ENCODE peak calls at places on chromosomes 7 and 10, in eight cellular contexts. C is fibroblast of lung, M is psoas muscle, D is PC-9, U is GM12865, I is fibroblast of mammary gland, S is HFF-Myc, O is A549. X is an unnamed sample.

GRCh38 chr7:1175597-1175966 is 15.6 kb upstream of the ZFAND2A start:
- DNase-seq in C (no peak), M (no peak), D (no peak), U (no peak), I (no peak), S (no peak), O (no peak), X (no peak)

GRCh38 chr7:84999450-84999849 is 187.4 kb downstream of the SEMA3D start:
- DNase-seq in C (no peak), M (no peak), D (no peak), U (no peak), I (no peak), S (no peak), O (no peak), X (no peak)

GRCh38 chr10:20855398-20856038 is 41.6 kb downstream of the NEBL start:
- DNase-seq in C (peak), M (no peak), D (no peak), U (no peak), I (peak), S (no peak), O (no peak), X (peak)

GRCh38 chr10:103278862-103279298 is 1.9 kb downstream of the INA start:
- DNase-seq in C (peak), M (peak), D (peak), U (peak), I (peak), S (no peak), O (no peak), X (peak)

GRCh38 chr7:395643-396042 is 105.7 kb downstream of the FOXL3 start:
- DNase-seq in C (no peak), M (no peak), D (no peak), U (no peak), I (no peak), S (no peak), O (no peak), X (no peak)

GRCh38 chr10:72063703-72064391 is 24.5 kb downstream of the SPOCK2 start:
- DNase-seq in C (no peak), M (no peak), D (peak), U (no peak), I (peak), S (no peak), O (no peak), X (no peak)

GRCh38 chr10:126387041-126387908 is 1.0 kb downstream of the ADAM12 start:
- DNase-seq in C (peak), M (peak), D (peak), U (no peak), I (peak), S (no peak), O (peak), X (peak)

GRCh38 chr7:30091431-30092386 is 43.1 kb upstream of the MTURN start:
- DNase-seq in C (peak), M (no peak), D (no peak), U (no peak), I (peak), S (no peak), O (peak), X (peak)

GRCh38 chr7:21107101-21107500 is 320.4 kb upstream of the SP8 start:
- DNase-seq in C (no peak), M (no peak), D (no peak), U (no peak), I (no peak), S (no peak), O (no peak), X (no peak)

GRCh38 chr10:17685227-17685840 is 41.4 kb downstream of the STAM start:
- DNase-seq in C (no peak), M (no peak), D (no peak), U (peak), I (no peak), S (no peak), O (no peak), X (peak)

GRCh38 chr10:85790155-85790789 is 576.3 kb downstream of the GRID1 start:
- DNase-seq in C (no peak), M (no peak), D (no peak), U (no peak), I (no peak), S (no peak), O (no peak), X (no peak)

GRCh38 chr7:151899513-151900360 is 22.8 kb upstream of the PRKAG2 start:
- DNase-seq in C (no peak), M (no peak), D (no peak), U (no peak), I (no peak), S (no peak), O (no peak), X (no peak)

GRCh38 chr7:13874783-13875182 is 114.7 kb downstream of the ETV1 start:
- DNase-seq in C (peak), M (no peak), D (no peak), U (no peak), I (peak), S (no peak), O (no peak), X (peak)

GRCh38 chr10:74071151-74071550 is 73.2 kb downstream of the VCL start:
- DNase-seq in C (peak), M (no peak), D (no peak), U (no peak), I (peak), S (no peak), O (no peak), X (peak)

GRCh38 chr10:72316748-72317435 is 37.8 kb downstream of the DNAJB12 start:
- DNase-seq in C (no peak), M (peak), D (no peak), U (no peak), I (no peak), S (no peak), O (no peak), X (no peak)

GRCh38 chr10:97522937-97523336 is 24.2 kb downstream of the UBTD1 start:
- DNase-seq in C (no peak), M (no peak), D (no peak), U (no peak), I (no peak), S (no peak), O (no peak), X (no peak)

GRCh38 chr7:68619476-68619875 is 978.8 kb upstream of the AUTS2 start:
- DNase-seq in C (no peak), M (no peak), D (no peak), U (no peak), I (no peak), S (no peak), O (no peak), X (no peak)

GRCh38 chr10:75210193-75211006 is at the start of gene VDAC2:
- DNase-seq in C (peak), M (peak), D (peak), U (peak), I (peak), S (peak), O (peak), X (peak)

GRCh38 chr7:91883676-91884362 is 3.3 kb upstream of the MTERF1 start:
- DNase-seq in C (peak), M (no peak), D (no peak), U (no peak), I (no peak), S (no peak), O (no peak), X (peak)

GRCh38 chr7:155893664-155894063 is 81.4 kb upstream of the SHH start:
- DNase-seq in C (no peak), M (no peak), D (no peak), U (no peak), I (no peak), S (no peak), O (no peak), X (no peak)

GRCh38 chr7:5691536-5692090 is 89.8 kb downstream of the RNF216 start:
- DNase-seq in C (peak), M (no peak), D (no peak), U (no peak), I (no peak), S (no peak), O (no peak), X (no peak)

GRCh38 chr7:5693529-5693928 is 87.9 kb downstream of the RNF216 start:
- DNase-seq in C (peak), M (no peak), D (peak), U (peak), I (peak), S (no peak), O (no peak), X (peak)

GRCh38 chr7:5694221-5694754 is 87.2 kb downstream of the RNF216 start:
- DNase-seq in C (peak), M (no peak), D (no peak), U (peak), I (peak), S (peak), O (no peak), X (peak)

GRCh38 chr7:5692112-5692844 is 89.2 kb downstream of the RNF216 start:
- DNase-seq in C (peak), M (peak), D (peak), U (peak), I (peak), S (peak), O (peak), X (peak)

DNA sequence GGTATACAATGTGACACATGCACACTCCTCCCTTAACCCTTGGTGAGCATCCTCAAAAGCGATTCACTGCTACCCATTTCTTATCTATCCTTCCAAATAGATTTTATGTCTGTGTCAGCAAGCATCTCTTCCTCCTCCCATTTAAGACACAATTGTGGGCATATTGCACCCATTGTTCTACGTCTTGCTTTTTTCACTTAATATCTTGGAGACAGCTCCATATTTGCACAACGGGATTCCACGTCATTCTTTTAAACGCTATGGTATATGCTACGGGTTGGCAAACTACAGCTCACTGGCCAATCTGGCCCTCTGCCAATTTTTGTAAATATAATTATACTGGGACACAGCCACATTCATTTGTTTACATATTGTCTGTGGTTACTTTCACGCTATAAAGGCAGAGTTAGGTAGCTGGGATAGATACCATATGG is 88.6 kb downstream of the RNF216 start:
- DNase-seq in C (peak), M (no peak), D (peak), U (peak), I (peak), S (no peak), O (peak), X (peak)
- H3K4me3 ChIP-seq in C (no peak), M (peak), D (peak), U (peak), I (peak), S (no peak), O (peak), X (peak)

DNA sequence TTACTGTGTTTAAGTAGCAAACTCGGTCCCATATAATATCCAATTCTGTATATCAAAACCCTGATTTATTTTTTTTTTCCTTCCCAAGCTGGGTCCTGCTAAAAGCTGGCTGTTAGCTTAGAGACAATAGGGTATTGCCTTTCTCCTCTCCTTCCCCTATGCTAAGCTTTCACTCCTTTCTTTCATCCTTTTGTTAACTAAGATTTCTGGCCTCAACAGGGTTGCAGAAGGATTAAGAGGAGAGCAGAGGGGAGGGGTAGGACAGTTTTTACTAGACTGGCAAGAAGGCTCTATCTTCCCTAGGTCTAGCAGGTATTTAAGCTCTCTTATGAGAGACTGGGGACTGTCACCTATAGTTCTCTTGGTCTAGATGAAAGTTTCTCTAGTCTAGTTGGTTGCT is 229.2 kb downstream of the KCND2 start:
- DNase-seq in C (no peak), M (no peak), D (no peak), U (no peak), I (no peak), S (no peak), O (no peak), X (no peak)
- TF ChIP-seq CTCF in C (no peak), M (no peak), D (no peak), U (no peak), I (no peak), S (no peak), O (no peak), X (no peak)

DNA sequence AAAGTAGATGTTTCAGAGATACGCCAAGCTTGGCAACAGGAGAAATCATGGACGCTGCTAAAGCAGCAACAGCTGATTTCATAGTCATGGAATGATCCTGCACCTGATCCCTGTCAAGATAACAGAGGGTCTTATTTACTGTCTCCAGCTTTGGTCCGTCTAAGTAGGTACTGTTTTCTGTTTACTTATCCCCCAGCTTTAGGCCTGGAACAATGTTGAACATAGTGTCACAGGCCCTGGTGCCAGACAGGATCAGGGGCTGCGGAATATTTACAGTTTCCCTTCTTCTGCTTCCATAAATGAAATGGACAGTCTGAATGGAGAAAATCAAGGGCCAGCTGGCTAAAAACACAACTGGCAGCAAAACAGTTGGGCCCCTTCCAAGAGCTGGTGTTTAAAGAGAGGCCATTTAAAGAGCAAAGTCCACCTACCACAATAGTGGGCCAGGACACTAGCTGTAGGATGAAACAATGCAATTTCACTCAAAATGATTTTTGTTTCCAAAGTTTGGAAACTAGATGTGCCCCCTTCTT is 2.9 kb downstream of the GPR37 start:
- DNase-seq in C (no peak), M (no peak), D (no peak), U (no peak), I (no peak), S (no peak), O (no peak), X (no peak)
- H3K4me3 ChIP-seq in C (peak), M (no peak), D (no peak), U (no peak), I (no peak), S (no peak), O (no peak), X (no peak)

GRCh38 chr7:143069912-143070500 is 17.9 kb downstream of the OR6V1 start:
- DNase-seq in C (no peak), M (no peak), D (no peak), U (no peak), I (no peak), S (no peak), O (no peak), X (no peak)
- TF ChIP-seq CTCF in C (no peak), M (no peak), D (no peak), U (no peak), I (no peak), S (no peak), O (no peak), X (no peak)

DNA sequence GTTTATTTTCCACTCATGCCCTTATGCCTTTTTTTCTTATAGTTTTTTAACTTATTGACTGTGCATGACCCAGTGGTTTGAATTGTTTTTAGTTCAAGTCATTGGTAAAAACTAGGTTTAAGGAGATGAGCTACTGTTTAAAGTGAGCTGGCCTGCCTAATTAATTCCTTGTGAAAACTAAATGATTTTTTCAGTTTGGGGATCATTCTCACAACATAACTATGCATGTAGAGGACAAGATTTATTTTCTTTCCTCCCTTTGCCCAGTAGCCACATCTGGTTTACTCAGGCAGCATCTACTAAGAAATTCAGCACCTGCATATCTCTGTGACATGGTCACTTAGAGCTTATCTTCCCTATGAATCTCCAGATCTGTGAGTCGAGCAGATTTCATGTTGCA is 1.7 kb downstream of the ADO start:
- DNase-seq in C (peak), M (no peak), D (no peak), U (no peak), I (peak), S (no peak), O (no peak), X (no peak)
- H3K4me3 ChIP-seq in C (peak), M (peak), D (peak), U (peak), I (peak), S (peak), O (peak), X (peak)